ENCODE peak calls at places on chromosome 4, in four cellular contexts. R, S, Y and D are unnamed samples.

GRCh38 chr4:152696764-152697250 is 17.0 kb upstream of the TMEM154 start:
- DNase-seq in R (no peak), S (peak; percentile 12), Y (no peak), D (peak; percentile 6)

GRCh38 chr4:112668131-112668530 is 31.2 kb downstream of the LARP7 start:
- DNase-seq in R (no peak), S (no peak), Y (no peak), D (no peak)

GRCh38 chr4:171650543-171650942 is 162.7 kb upstream of the GALNTL6 start:
- DNase-seq in R (no peak), S (no peak), Y (no peak), D (no peak)

GRCh38 chr4:116702949-116703348 is 382.4 kb downstream of the TRAM1L1 start:
- DNase-seq in R (no peak), S (no peak), Y (no peak), D (no peak)

GRCh38 chr4:101418055-101418454 is 70.7 kb upstream of the PPP3CA start:
- DNase-seq in R (no peak), S (peak; percentile 33), Y (no peak), D (peak; percentile 33)

GRCh38 chr4:53306729-53307128 is 59.1 kb downstream of the SCFD2 start:
- DNase-seq in R (no peak), S (no peak), Y (no peak), D (no peak)

GRCh38 chr4:37686373-37687174 is at the start of gene RELL1:
- DNase-seq in R (peak; percentile 100), S (peak; percentile 99), Y (peak; percentile 100), D (peak; percentile 97)

GRCh38 chr4:2247128-2248043 is 5.5 kb upstream of the HAUS3 start:
- DNase-seq in R (no peak), S (no peak), Y (peak; percentile 37), D (peak; percentile 20)

GRCh38 chr4:189979196-189980047 is 38.8 kb downstream of the FRG1 start:
- DNase-seq in R (no peak), S (no peak), Y (no peak), D (no peak)

GRCh38 chr4:48653217-48654014 is 126.7 kb downstream of the FRYL start:
- DNase-seq in R (peak; percentile 73), S (no peak), Y (peak; percentile 51), D (no peak)

GRCh38 chr4:94410678-94411206 is 41.0 kb upstream of the PDLIM5 start:
- DNase-seq in R (peak; percentile 91), S (no peak), Y (peak; percentile 54), D (no peak)

GRCh38 chr4:149264093-149264733 is 551.4 kb downstream of the IQCM start:
- DNase-seq in R (no peak), S (no peak), Y (no peak), D (no peak)

GRCh38 chr4:150237110-150237852 is 159.0 kb downstream of the DCLK2 start:
- DNase-seq in R (no peak), S (no peak), Y (no peak), D (no peak)

GRCh38 chr4:124282301-124282898 is 430.1 kb downstream of the ANKRD50 start:
- DNase-seq in R (no peak), S (no peak), Y (no peak), D (no peak)

GRCh38 chr4:82780398-82781231 is 18.0 kb downstream of the SCD5 start:
- DNase-seq in R (peak; percentile 87), S (no peak), Y (peak; percentile 94), D (no peak)

GRCh38 chr4:154779362-154779947 is 1.6 kb upstream of the RBM46 start:
- DNase-seq in R (no peak), S (no peak), Y (no peak), D (no peak)

GRCh38 chr4:89283226-89283974 is 24.2 kb downstream of the GPRIN3 start:
- DNase-seq in R (no peak), S (peak; percentile 58), Y (no peak), D (no peak)

GRCh38 chr4:7050481-7051143 is 7.4 kb downstream of the TADA2B start:
- DNase-seq in R (no peak), S (no peak), Y (peak; percentile 85), D (no peak)

GRCh38 chr4:7051905-7052304 is 8.7 kb downstream of the TADA2B start:
- DNase-seq in R (no peak), S (no peak), Y (peak; percentile 37), D (no peak)

GRCh38 chr4:7052313-7052712 is 9.1 kb downstream of the TADA2B start:
- DNase-seq in R (no peak), S (no peak), Y (peak; percentile 22), D (no peak)

GRCh38 chr4:7049739-7050138 is 6.6 kb downstream of the TADA2B start:
- DNase-seq in R (no peak), S (no peak), Y (peak; percentile 37), D (no peak)

GRCh38 chr4:7051144-7051495 is 7.9 kb downstream of the TADA2B start:
- DNase-seq in R (no peak), S (no peak), Y (peak; percentile 40), D (no peak)
- H3K4me1 ChIP-seq in R (no peaks in the 10 kb centered on the region), S (peaks cover 27% of the 10 kb centered on the region), Y (peaks cover 21% of the 10 kb centered on the region), D (peaks cover 36% of the 10 kb centered on the region)

DNA sequence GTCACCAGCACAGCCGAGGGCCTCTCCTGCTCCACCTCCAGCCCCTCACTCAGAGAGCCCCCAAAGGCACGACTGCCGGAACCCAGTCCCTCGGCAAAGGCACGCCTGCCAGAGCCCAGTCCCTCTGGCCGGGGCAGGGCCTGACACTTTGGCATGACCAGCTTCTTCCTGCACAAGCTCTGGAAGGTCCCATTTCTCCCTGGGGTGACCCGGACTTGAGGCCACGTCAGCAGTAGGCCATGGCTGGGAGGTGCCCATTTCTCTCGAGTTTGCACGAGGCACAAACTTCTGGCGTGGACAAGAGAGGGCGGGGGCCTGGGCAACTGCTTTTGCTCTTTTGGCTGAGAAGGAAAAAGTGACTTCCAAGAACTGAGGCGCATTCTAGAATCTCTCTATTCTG is 62.2 kb upstream of the GPR78 start:
- DNase-seq in R (no peak), S (no peak), Y (peak; percentile 26), D (no peak)
- H3K4me3 ChIP-seq in R (no peak overlapping the region), S (no peak overlapping the region), Y (no peak overlapping the region), D (no peak overlapping the region)

GRCh38 chr4:56768772-56769171 is 52.7 kb downstream of the SPINK2 start:
- DNase-seq in R (no peak), S (no peak), Y (no peak), D (no peak)
- H3K27ac ChIP-seq in R (no peak overlapping the region), S (no peak overlapping the region), Y (no peak overlapping the region), D (no peak overlapping the region)

GRCh38 chr4:924107-925096 is 7.7 kb downstream of the GAK start:
- DNase-seq in R (no peak), S (peak; percentile 23), Y (peak; percentile 17), D (peak; percentile 27)

GRCh38 chr4:926538-926937 is 5.6 kb downstream of the GAK start:
- DNase-seq in R (no peak), S (no peak), Y (peak; percentile 31), D (no peak)

GRCh38 chr4:921830-922331 is 10.2 kb downstream of the GAK start:
- DNase-seq in R (no peak), S (no peak), Y (peak; percentile 11), D (no peak)

GRCh38 chr4:925771-926500 is 6.2 kb downstream of the GAK start:
- DNase-seq in R (no peak), S (no peak), Y (peak; percentile 24), D (no peak)

GRCh38 chr4:925171-925570 is 6.9 kb downstream of the GAK start:
- DNase-seq in R (no peak), S (no peak), Y (peak; percentile 22), D (no peak)
- H3K4me1 ChIP-seq in R (no peaks in the 10 kb centered on the region), S (peaks cover 15% of the 10 kb centered on the region), Y (no peaks in the 10 kb centered on the region), D (peaks cover 38% of the 10 kb centered on the region)

GRCh38 chr4:185016946-185017797 is 1.1 kb upstream of the HELT start:
- DNase-seq in R (no peak), S (no peak), Y (no peak), D (no peak)
- H3K4me3 ChIP-seq in R (no peak overlapping the region), S (no peak overlapping the region), Y (no peak overlapping the region), D (no peak overlapping the region)

GRCh38 chr4:166887457-166887856 is 346.8 kb downstream of the SPOCK3 start:
- DNase-seq in R (no peak), S (no peak), Y (no peak), D (no peak)
- H3K27ac ChIP-seq in R (no peak overlapping the region), S (no peak overlapping the region), Y (no peak overlapping the region), D (no peak overlapping the region)

DNA sequence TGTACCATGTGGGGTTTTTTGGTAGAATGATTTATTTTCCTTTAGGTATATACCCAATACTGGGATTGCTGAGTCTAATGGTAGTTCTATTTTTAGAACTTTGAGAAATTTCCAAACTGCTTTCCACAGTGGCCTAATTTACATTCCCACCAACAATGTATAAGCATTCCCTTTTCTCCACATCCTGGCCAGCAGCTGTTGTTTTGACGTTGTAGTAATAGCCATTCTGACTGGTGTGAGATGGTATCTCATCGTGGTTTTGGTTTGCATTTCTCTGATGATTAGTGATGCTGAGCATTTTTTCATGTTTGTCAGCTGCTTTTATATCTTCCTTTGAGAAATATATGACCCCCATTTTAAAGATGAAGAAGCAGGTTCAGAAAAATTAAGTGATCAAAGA is 153.7 kb downstream of the CBR4 start:
- DNase-seq in R (no peak), S (no peak), Y (no peak), D (no peak)
- H3K4me1 ChIP-seq in R (no peaks in the 10 kb centered on the region), S (no peaks in the 10 kb centered on the region), Y (peaks cover 32% of the 10 kb centered on the region), D (no peaks in the 10 kb centered on the region)